ENCODE peak calls at places on chromosomes 13 and 19, in six cellular contexts. Z is mammary epithelial cell, B is HepG2, F is hepatocyte, G is endodermal cell, C is upper lobe of right lung. D is an unnamed sample. For H3K4me1, the result is how much of the 10 kb centered on the place peaks cover.

GRCh38 chr19:14366529-14366928 is 14.7 kb upstream of the ADGRE5 start:
- DNase-seq in B (peak), C (peak), F (peak), Z (peak), G (peak), D (peak)

GRCh38 chr19:44876930-44877530 is 14.0 kb upstream of the TOMM40 start:
- DNase-seq in Z (no peak), B (no peak), C (no peak), F (no peak), G (no peak), D (no peak)

GRCh38 chr19:17156947-17157302 is 58.2 kb upstream of the USE1 start:
- DNase-seq in C (no peak), G (no peak), Z (no peak), F (no peak), B (no peak), D (no peak)

GRCh38 chr19:4113398-4114088 is 10.4 kb downstream of the MAP2K2 start:
- DNase-seq in Z (no peak), G (no peak), F (no peak), C (no peak), B (no peak), D (no peak)

GRCh38 chr13:72120632-72121031 is 253.6 kb upstream of the DACH1 start:
- DNase-seq in G (no peak), C (no peak), B (no peak), F (no peak), Z (no peak), D (no peak)

GRCh38 chr13:33846306-33847062 is 28.5 kb downstream of the RFC3 start:
- DNase-seq in B (no peak), C (no peak), G (no peak), F (no peak), Z (no peak), D (no peak)

GRCh38 chr19:8575467-8575997 is 1.7 kb downstream of the MYO1F start:
- DNase-seq in F (no peak), G (peak), B (no peak), C (no peak), Z (no peak), D (peak)

GRCh38 chr19:1430201-1430621 is 8.0 kb upstream of the RPS15 start:
- DNase-seq in F (no peak), G (no peak), C (peak), B (no peak), Z (no peak), D (no peak)

GRCh38 chr13:53010374-53011105 is 18.1 kb upstream of the OLFM4 start:
- DNase-seq in G (no peak), C (no peak), F (peak), B (peak), Z (peak), D (peak)

GRCh38 chr19:13085673-13086072 is 17.0 kb downstream of the LYL1 start:
- DNase-seq in F (no peak), C (peak), G (no peak), B (no peak), Z (no peak), D (no peak)

GRCh38 chr19:3680939-3681338 is 19.3 kb downstream of the PIP5K1C start:
- DNase-seq in C (no peak), F (no peak), Z (no peak), B (no peak), G (peak), D (no peak)

GRCh38 chr13:43472344-43472743 is 314.4 kb downstream of the ENOX1 start:
- DNase-seq in C (no peak), B (no peak), F (no peak), G (no peak), Z (no peak), D (no peak)

DNA sequence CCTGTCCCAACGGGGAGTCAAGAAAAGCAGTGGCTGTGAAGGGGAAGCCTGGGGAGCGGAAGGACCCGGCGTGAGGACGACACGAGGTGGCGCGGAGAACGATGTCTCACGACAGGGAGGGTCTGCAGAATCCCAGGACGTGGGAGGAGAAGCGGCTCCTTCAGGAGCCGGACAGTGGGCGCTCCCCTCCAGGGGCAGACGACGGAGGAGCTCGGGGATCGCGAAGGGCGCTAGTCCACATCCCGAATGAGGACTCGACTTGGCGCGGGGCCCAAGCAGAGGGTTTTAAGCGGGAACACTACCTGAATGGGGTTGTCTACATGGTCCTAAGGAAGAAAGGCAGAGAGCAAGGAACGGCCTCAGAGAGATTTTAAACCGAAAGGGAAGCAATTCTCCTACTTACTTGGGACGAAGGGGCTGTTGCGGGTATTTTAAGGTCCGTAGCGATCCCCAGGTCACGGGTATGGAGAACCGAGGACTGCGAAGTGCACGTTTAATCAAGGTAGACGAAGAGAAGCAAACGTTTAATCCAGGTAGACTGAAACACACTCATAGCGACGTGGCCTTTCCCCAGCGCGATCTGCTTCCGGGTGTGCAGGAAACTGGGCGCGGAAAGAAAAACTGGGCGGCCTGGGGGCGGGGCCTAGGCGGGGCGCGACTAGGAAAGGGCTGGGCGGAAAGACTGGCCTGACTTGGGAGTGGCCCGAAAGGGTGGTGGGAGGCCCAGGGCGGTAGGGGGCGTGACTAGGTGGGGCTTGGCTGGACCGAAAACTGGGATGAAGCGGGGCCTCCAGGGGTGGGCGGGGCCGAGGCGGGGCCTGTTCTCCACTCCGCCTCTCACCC is at the start of gene ZNF841:
- DNase-seq in C (peak), F (peak), G (peak), B (peak), Z (peak), D (peak)
- TF ChIP-seq CTCF in C (no peak), F (no peak), G (peak), B (no peak), Z (no peak), D (no peak)

DNA sequence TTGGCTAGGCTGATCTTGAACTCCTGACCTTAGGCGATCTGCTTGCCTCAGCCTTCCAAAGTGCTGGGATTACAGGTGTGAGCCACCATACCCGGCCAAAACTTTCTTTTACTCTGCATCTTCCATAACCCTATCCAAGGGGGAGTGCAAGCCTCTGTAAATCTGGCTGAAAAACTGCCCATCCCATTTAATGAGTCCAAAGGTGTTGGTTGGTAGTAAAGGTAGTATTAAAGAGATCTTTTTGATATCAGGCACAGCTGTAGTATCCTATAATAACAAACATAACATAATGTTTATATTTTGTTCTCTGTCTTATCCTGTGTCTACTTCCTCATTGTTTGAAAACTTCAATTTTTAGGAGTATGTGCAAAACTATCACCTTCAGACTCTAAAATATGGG is 559.8 kb upstream of the ATXN8OS start:
- DNase-seq in F (no peak), G (no peak), Z (no peak), C (no peak), B (no peak), D (no peak)
- H3K4me1 ChIP-seq in F (under half), G (under half), Z (under half), C (under half), B (under half), D (under half)

GRCh38 chr13:27354379-27354778 is 70.0 kb upstream of the GTF3A start:
- DNase-seq in G (no peak), C (no peak), Z (no peak), B (no peak), F (no peak), D (no peak)

GRCh38 chr13:27353653-27354052 is 70.8 kb upstream of the GTF3A start:
- DNase-seq in B (no peak), Z (no peak), F (no peak), G (no peak), C (no peak), D (no peak)

GRCh38 chr13:27352698-27353097 is 71.7 kb upstream of the GTF3A start:
- DNase-seq in C (no peak), G (no peak), Z (no peak), B (no peak), F (no peak), D (no peak)

GRCh38 chr13:27355894-27356293 is 68.5 kb upstream of the GTF3A start:
- DNase-seq in Z (no peak), C (no peak), B (no peak), F (no peak), G (peak), D (no peak)

GRCh38 chr13:27353166-27353583 is 71.2 kb upstream of the GTF3A start:
- DNase-seq in G (no peak), B (peak), F (peak), Z (no peak), C (no peak), D (peak)
- H3K4me3 ChIP-seq in G (no peak), B (peak), F (no peak), Z (no peak), C (no peak), D (no peak)

GRCh38 chr13:39209731-39210633 is 171.7 kb downstream of the NHLRC3 start:
- DNase-seq in C (no peak), F (no peak), G (no peak), Z (no peak), B (no peak), D (no peak)

GRCh38 chr13:39215971-39216370 is 177.7 kb downstream of the NHLRC3 start:
- DNase-seq in G (no peak), B (no peak), C (no peak), F (no peak), Z (no peak), D (no peak)

DNA sequence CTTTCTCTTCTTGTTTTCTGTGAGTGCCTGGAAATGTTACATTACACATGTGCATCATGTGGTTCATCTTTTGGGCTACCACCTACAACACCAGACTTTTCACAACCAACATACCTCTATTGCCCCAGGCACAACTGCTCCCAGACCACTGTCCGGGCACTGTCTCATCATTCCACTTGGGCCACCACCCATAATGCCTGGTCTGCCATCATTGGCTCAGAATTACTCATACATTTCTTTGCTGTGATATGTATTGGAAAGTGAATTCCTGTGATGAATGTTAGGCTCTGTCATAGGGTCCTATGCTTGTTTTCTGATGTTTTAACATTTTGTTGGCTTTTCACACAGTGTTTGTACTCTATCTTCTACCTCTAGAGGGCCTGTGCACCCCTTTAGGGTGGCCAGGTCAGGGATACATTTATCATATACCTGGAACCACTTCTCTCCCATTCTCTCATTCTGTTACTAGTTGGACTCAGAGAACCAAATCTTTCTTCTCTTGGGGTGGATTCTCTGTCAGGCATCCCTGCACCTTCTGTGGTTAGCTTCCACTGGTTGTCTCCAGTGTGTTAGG is 172.8 kb downstream of the NHLRC3 start:
- DNase-seq in Z (peak), F (no peak), G (no peak), C (no peak), B (no peak), D (no peak)
- TF ChIP-seq CTCF in Z (no peak), F (no peak), G (peak), C (no peak), B (no peak), D (no peak)

GRCh38 chr19:55488986-55489710 is 912 bp downstream of the SSC5D start:
- DNase-seq in B (no peak), G (peak), Z (no peak), C (no peak), F (no peak), D (peak)
- H3K4me1 ChIP-seq in B (under half), G (under half), Z (under half), C (under half), F (under half), D (under half)

GRCh38 chr19:41085748-41086415 is 2.4 kb upstream of the CYP2A13 start:
- DNase-seq in G (no peak), Z (no peak), F (no peak), C (no peak), B (no peak), D (no peak)

GRCh38 chr19:41095703-41096102 is 7.5 kb downstream of the CYP2A13 start:
- DNase-seq in B (no peak), C (no peak), Z (no peak), F (no peak), G (no peak), D (no peak)

GRCh38 chr19:41088151-41088550 is at the start of gene CYP2A13:
- DNase-seq in B (no peak), F (no peak), Z (no peak), C (no peak), G (no peak), D (no peak)

DNA sequence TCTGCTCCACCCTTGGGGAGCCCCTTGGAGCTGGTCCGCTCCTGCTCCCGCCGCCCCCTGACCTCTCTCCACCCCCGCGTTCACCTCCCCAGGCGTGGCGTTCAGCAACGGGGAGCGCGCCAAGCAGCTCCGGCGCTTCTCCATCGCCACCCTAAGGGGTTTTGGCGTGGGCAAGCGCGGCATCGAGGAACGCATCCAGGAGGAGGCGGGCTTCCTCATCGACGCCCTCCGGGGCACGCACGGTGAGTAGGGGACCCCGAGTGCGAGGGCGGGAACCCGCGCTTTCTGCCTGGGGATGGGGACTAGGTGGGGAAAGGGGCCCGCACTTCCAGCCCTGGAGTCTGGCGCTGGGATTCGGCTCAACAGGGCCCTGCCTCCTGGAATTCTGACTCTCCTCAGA is 1.7 kb downstream of the CYP2A13 start:
- DNase-seq in Z (no peak), G (peak), C (no peak), F (no peak), B (no peak), D (no peak)
- H3K4me3 ChIP-seq in Z (no peak), G (no peak), C (no peak), F (no peak), B (no peak), D (no peak)

GRCh38 chr19:35628565-35629331 is at the start of gene RBM42:
- DNase-seq in Z (peak), C (peak), F (peak), B (peak), G (peak), D (peak)
- TF ChIP-seq CTCF in Z (no peak), C (no peak), F (no peak), B (no peak), G (no peak), D (no peak)

DNA sequence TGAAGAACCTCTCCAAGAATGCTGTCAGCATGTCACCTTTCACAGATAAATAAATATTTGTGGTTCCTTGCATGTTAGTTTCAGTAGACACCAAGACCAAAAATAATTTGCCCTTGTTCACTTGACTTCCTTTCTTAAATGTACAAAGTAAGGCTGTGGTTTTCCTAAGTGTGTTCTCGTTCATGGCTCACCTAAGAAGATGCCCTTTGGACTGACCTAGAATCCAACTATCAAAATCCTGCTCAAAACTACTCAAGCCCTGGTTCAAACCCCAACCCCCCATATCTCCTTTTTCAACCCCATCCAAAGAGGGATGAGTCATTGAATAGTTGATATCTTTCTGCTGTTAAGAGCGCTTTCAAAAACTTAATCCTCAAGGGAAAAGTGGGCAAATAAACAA is 247.8 kb upstream of the ZNF507 start:
- DNase-seq in B (no peak), G (no peak), Z (no peak), F (no peak), C (no peak), D (no peak)
- H3K4me1 ChIP-seq in B (under half), G (under half), Z (under half), F (under half), C (under half), D (under half)

DNA sequence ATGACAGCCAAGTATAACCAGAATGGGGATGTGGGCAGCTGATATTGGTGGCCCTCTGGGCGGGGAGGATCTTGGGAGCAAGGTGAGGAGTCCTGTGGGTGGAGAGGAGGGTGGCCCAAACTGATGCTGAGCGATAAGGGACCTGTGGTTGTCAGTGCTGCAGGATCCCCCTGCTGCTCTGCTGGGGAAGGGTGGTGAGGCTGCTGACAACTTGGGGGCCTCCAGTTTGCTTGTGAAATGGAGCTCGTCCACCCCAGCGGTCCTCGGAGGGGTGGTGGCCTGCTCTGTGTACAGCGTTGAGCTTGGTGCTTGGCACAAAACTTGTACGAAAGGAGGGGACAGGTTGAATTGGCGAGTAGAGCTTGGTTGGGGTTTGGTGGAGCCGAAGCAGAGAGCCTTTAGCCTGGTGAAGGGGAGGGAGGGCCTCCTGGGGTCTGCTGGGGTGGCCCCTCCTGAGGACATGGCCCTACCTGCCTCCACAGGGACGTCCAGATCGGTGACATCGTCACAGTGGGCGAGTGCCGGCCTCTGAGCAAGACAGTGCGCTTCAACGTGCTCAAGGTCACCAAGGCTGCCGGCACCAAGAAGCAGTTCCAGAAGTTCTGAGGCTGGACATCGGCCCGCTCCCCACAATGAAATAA is 2.9 kb downstream of the RPS11 start:
- DNase-seq in B (no peak), F (no peak), C (no peak), Z (no peak), G (no peak), D (no peak)
- H3K4me3 ChIP-seq in B (no peak), F (no peak), C (peak), Z (no peak), G (peak), D (no peak)

GRCh38 chr19:27775395-27775794 is 1437.6 kb downstream of the UQCRFS1 start:
- DNase-seq in B (no peak), F (no peak), G (peak), Z (no peak), C (no peak), D (no peak)
- TF ChIP-seq CTCF in B (no peak), F (no peak), G (no peak), Z (no peak), C (no peak), D (no peak)